ENCODE peak calls at places on chromosome 2, in four cellular contexts. R is cardiac muscle cell, I is IMR-90, L is Calu3. Q is an unnamed sample.

GRCh38 chr2:168912466-168913170 is 11.5 kb downstream of the G6PC2 start:
- DNase-seq in R (peak; percentile 53), L (peak; percentile 66), I (peak; percentile 4), Q (peak; percentile 8)

GRCh38 chr2:41377837-41378236 is 670.0 kb upstream of the PKDCC start:
- DNase-seq in I (no peak), L (no peak), R (no peak), Q (no peak)

GRCh38 chr2:10124538-10125045 is 2.1 kb downstream of the RRM2 start:
- DNase-seq in R (peak; percentile 85), L (peak; percentile 58), I (peak; percentile 82), Q (peak; percentile 51)

GRCh38 chr2:18266188-18266587 is 294.3 kb downstream of the RDH14 start:
- DNase-seq in I (no peak), L (no peak), R (no peak), Q (no peak)

GRCh38 chr2:68487773-68488355 is 20.5 kb downstream of the APLF start:
- DNase-seq in L (no peak), I (peak; percentile 53), R (peak; percentile 53), Q (no peak)

GRCh38 chr2:191018663-191019119 is 4.7 kb upstream of the STAT1 start:
- DNase-seq in R (no peak), L (no peak), I (no peak), Q (no peak)

GRCh38 chr2:44799754-44800153 is 141.7 kb upstream of the SIX3 start:
- DNase-seq in L (no peak), I (no peak), R (no peak), Q (no peak)

GRCh38 chr2:239993291-239993690 is 31.9 kb downstream of the NDUFA10 start:
- DNase-seq in R (no peak), I (no peak), L (no peak), Q (no peak)

GRCh38 chr2:196149926-196150325 is 21.5 kb downstream of the STK17B start:
- DNase-seq in L (no peak), I (no peak), R (no peak), Q (no peak)

GRCh38 chr2:144834954-144835633 is 315.2 kb upstream of the ZEB2 start:
- DNase-seq in L (peak; percentile 1), R (peak; percentile 81), I (peak; percentile 88), Q (no peak)

GRCh38 chr2:25335971-25336370 is 5.8 kb downstream of the DNMT3A start:
- DNase-seq in R (no peak), L (no peak), I (no peak), Q (no peak)

GRCh38 chr2:25337891-25338290 is 3.8 kb downstream of the DNMT3A start:
- DNase-seq in L (no peak), I (no peak), R (no peak), Q (no peak)

GRCh38 chr2:25338401-25338800 is 3.3 kb downstream of the DNMT3A start:
- DNase-seq in I (no peak), L (no peak), R (no peak), Q (no peak)

GRCh38 chr2:25336446-25336845 is 5.3 kb downstream of the DNMT3A start:
- DNase-seq in I (no peak), R (no peak), L (no peak), Q (no peak)

DNA sequence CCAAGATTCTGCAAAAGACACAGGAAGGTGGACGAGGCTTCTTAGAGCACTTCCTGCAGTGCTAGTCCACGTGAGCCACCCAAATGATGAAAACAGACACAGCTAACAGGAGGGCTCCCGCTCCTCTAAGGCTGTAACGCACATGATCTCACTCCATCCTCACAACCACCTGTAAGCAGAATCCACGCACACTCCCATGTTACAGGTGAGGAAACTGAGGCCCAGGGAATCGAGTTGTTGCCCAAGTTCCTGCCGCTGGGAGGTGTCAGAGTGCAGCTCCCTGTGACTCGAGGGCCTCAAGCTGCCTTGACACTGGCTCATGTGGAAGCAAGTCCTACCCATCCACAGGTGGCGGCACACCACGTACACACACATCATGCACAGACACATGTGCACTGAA is 4.4 kb downstream of the DNMT3A start:
- DNase-seq in R (no peak), I (no peak), L (no peak), Q (no peak)
- TF ChIP-seq CTCF in R (no peak), I (no peak), L (no peak), Q (no peak)

DNA sequence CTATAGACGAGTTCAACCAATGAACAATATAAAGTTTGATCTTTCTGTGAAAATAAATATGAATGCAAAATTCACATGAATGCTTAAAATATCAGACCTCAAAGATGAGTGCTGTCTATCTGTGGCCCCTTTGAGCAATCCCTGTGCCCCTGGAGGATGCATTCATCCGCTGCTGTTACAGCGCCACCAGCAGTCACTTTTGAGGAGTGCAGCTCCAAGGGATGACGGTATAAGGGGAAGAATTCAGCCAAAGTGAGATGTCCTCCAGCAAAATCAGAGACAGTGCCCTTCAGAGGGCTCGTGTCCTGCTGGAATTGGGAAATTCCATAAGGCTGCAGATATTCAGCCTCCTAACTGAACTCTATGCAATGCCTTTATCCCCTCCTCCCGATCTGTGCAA is 12.0 kb upstream of the CHRNA1 start:
- DNase-seq in L (no peak), I (no peak), R (no peak), Q (peak; percentile 43)
- TF ChIP-seq CTCF in L (no peak), I (peak; percentile 24), R (peak; percentile 36), Q (peak; percentile 66)

DNA sequence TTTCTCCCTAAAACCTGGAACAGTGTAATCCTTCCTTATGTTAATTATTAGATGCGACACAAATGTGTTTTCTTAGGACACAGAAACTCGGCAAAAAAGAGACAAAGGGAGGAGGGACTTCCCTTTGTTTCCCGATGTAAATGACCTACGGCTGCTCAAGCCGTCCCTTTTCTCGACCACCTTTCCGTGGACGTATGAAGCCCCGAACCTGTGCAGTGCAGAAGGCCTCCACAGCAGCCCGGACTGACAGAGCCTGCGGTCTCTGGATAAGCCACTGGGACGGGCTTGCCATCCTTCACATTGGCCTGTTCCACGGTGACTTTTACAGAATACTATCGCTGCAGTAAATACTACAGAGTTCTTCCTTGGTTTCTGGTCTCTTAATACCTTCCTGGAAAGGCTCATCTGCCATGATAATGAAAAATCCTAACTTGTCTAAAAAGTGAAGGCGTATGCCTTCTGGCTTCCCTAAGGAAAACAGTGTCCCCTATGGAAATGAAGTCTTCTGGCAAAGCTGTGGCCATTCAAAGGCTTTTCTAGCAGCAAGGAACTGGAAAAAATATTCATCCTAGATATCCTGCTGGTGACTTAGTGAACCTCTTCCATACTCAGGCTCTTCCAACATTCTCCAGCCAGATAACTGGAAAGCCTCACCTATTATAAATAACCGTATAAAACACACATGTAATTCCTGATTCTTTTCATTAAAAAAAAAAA is 84.9 kb downstream of the RBMS1 start:
- DNase-seq in I (no peak), R (no peak), L (no peak), Q (peak; percentile 38)
- TF ChIP-seq CTCF in I (no peak), R (peak; percentile 10), L (no peak), Q (peak; percentile 37)

DNA sequence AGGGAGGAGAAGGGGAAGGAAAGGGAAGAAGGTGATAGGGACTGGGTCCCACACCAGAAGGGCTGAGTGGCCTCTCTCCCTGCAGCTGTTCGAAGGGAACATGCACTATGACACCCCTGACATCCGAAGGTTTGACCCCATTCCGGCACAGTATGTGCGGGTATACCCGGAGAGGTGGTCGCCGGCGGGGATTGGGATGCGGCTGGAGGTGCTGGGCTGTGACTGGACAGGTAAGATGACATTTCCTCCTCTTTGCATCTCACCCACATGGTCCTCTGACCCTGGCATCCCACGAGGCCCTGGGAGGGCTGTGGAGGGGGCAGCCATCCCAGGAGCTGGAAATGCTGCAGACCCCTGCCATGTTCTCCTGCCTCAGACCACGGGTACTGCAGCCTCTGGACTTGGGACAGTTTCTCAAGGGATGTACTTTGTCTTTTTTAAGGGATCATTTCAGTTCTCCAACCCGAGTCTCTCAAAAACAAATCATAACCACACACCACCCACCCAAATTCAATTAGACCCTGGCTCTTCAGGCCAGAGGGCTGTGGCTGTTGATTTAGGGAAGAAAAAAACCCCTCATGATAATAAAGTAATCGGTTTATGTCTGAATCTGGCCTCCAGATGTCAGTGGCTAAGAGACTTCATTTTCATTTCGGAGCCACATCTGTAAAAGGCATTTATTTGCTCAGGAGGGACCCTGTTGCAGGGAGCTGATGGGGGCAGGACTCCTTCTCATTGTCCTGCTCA is 63.5 kb downstream of the NRP2 start:
- DNase-seq in I (no peak), L (no peak), R (no peak), Q (no peak)
- TF ChIP-seq CTCF in I (no peak), L (no peak), R (no peak), Q (no peak)

GRCh38 chr2:120904379-120904778 is 168.7 kb downstream of the GLI2 start:
- DNase-seq in I (no peak), R (no peak), L (no peak), Q (no peak)
- TF ChIP-seq CTCF in I (no peak), R (no peak), L (no peak), Q (no peak)

Q was measured in endothelial cell.